ENCODE peak calls at places on chromosomes 1 and 21, in five cellular contexts. One of them, this sample, is unnamed.

GRCh38 chr1:92065042-92065441 is 10.2 kb downstream of the SETSIP start:
- DNase-seq in thoracic aorta: no peak
- DNase-seq in cardiac muscle cell: no peak
- DNase-seq in ascending aorta: no peak
- DNase-seq in HFFc6: no peak
- DNase-seq in this sample: no peak

GRCh38 chr1:18480315-18481189 is at the start of gene KLHDC7A:
- DNase-seq in thoracic aorta: no peak
- DNase-seq in cardiac muscle cell: no peak
- DNase-seq in ascending aorta: no peak
- DNase-seq in HFFc6: no peak
- DNase-seq in this sample: no peak

GRCh38 chr1:119376594-119376993 is 8.0 kb downstream of the HAO2 start:
- DNase-seq in thoracic aorta: no peak
- DNase-seq in cardiac muscle cell: no peak
- DNase-seq in ascending aorta: no peak
- DNase-seq in HFFc6: no peak
- DNase-seq in this sample: no peak

GRCh38 chr1:46298387-46298786 is 5.0 kb downstream of the LRRC41 start:
- DNase-seq in thoracic aorta: no peak
- DNase-seq in cardiac muscle cell: no peak
- DNase-seq in ascending aorta: no peak
- DNase-seq in HFFc6: no peak
- DNase-seq in this sample: no peak

GRCh38 chr1:117106478-117106877 is 15.1 kb downstream of the TRIM45 start:
- DNase-seq in thoracic aorta: no peak
- DNase-seq in cardiac muscle cell: no peak
- DNase-seq in ascending aorta: no peak
- DNase-seq in HFFc6: no peak
- DNase-seq in this sample: no peak

GRCh38 chr1:203888807-203889251 is 27.4 kb downstream of the SNRPE start:
- DNase-seq in thoracic aorta: no peak
- DNase-seq in cardiac muscle cell: peak
- DNase-seq in ascending aorta: no peak
- DNase-seq in HFFc6: peak
- DNase-seq in this sample: no peak

GRCh38 chr1:32900956-32901822 is at the start of gene TMEM54:
- DNase-seq in thoracic aorta: no peak
- DNase-seq in cardiac muscle cell: no peak
- DNase-seq in ascending aorta: no peak
- DNase-seq in HFFc6: no peak
- DNase-seq in this sample: no peak

GRCh38 chr1:16076871-16077250 is 3.4 kb upstream of the FAM131C start:
- DNase-seq in thoracic aorta: no peak
- DNase-seq in cardiac muscle cell: no peak
- DNase-seq in ascending aorta: no peak
- DNase-seq in HFFc6: peak
- DNase-seq in this sample: no peak

GRCh38 chr1:90502696-90503095 is 214.4 kb downstream of the BARHL2 start:
- DNase-seq in thoracic aorta: no peak
- DNase-seq in cardiac muscle cell: no peak
- DNase-seq in ascending aorta: no peak
- DNase-seq in HFFc6: no peak
- DNase-seq in this sample: no peak

GRCh38 chr1:111082421-111083192 is 57.3 kb downstream of the DRAM2 start:
- DNase-seq in thoracic aorta: no peak
- DNase-seq in cardiac muscle cell: peak
- DNase-seq in ascending aorta: no peak
- DNase-seq in HFFc6: peak
- DNase-seq in this sample: no peak

GRCh38 chr1:203990118-203990517 is 82.8 kb upstream of the SOX13 start:
- DNase-seq in thoracic aorta: no peak
- DNase-seq in cardiac muscle cell: no peak
- DNase-seq in ascending aorta: no peak
- DNase-seq in HFFc6: no peak
- DNase-seq in this sample: no peak

GRCh38 chr1:230867903-230868735 is at the start of gene C1orf198:
- DNase-seq in thoracic aorta: no peak
- DNase-seq in cardiac muscle cell: peak
- DNase-seq in ascending aorta: peak
- DNase-seq in HFFc6: peak
- DNase-seq in this sample: peak

GRCh38 chr1:8185400-8185799 is 132.5 kb upstream of the SLC45A1 start:
- DNase-seq in thoracic aorta: no peak
- DNase-seq in cardiac muscle cell: no peak
- DNase-seq in ascending aorta: no peak
- DNase-seq in HFFc6: no peak
- DNase-seq in this sample: no peak

GRCh38 chr1:36083635-36084501 is at the start of gene TEKT2:
- DNase-seq in thoracic aorta: no peak
- DNase-seq in cardiac muscle cell: peak
- DNase-seq in ascending aorta: no peak
- DNase-seq in HFFc6: no peak
- DNase-seq in this sample: peak

GRCh38 chr1:100502052-100502792 is 35.7 kb upstream of the GPR88 start:
- DNase-seq in thoracic aorta: no peak
- DNase-seq in cardiac muscle cell: peak
- DNase-seq in ascending aorta: no peak
- DNase-seq in HFFc6: no peak
- DNase-seq in this sample: no peak

GRCh38 chr1:87028576-87028975 is 114.1 kb downstream of the HS2ST1 start:
- DNase-seq in thoracic aorta: no peak
- DNase-seq in cardiac muscle cell: no peak
- DNase-seq in ascending aorta: no peak
- DNase-seq in HFFc6: no peak
- DNase-seq in this sample: no peak

GRCh38 chr1:93151474-93151873 is 28.7 kb downstream of the TMED5 start:
- DNase-seq in thoracic aorta: no peak
- DNase-seq in cardiac muscle cell: no peak
- DNase-seq in ascending aorta: no peak
- DNase-seq in HFFc6: no peak
- DNase-seq in this sample: no peak

GRCh38 chr1:28512058-28512611 is 6.3 kb downstream of the RCC1 start:
- DNase-seq in thoracic aorta: no peak
- DNase-seq in cardiac muscle cell: peak
- DNase-seq in ascending aorta: no peak
- DNase-seq in HFFc6: peak
- DNase-seq in this sample: no peak

GRCh38 chr1:184860535-184860934 is 105.9 kb upstream of the EDEM3 start:
- DNase-seq in thoracic aorta: no peak
- DNase-seq in cardiac muscle cell: no peak
- DNase-seq in ascending aorta: no peak
- DNase-seq in HFFc6: no peak
- DNase-seq in this sample: no peak

GRCh38 chr21:33968082-33968997 is 52.7 kb upstream of the ATP5PO start:
- DNase-seq in thoracic aorta: no peak
- DNase-seq in cardiac muscle cell: peak
- DNase-seq in ascending aorta: peak
- DNase-seq in HFFc6: peak
- DNase-seq in this sample: no peak

GRCh38 chr1:159915571-159916239 is 9.6 kb downstream of the TAGLN2 start:
- DNase-seq in thoracic aorta: no peak
- DNase-seq in cardiac muscle cell: no peak
- DNase-seq in ascending aorta: no peak
- DNase-seq in HFFc6: no peak
- DNase-seq in this sample: no peak

GRCh38 chr1:39980555-39981313 is 25.8 kb downstream of the MFSD2A start:
- DNase-seq in thoracic aorta: no peak
- DNase-seq in cardiac muscle cell: no peak
- DNase-seq in ascending aorta: no peak
- DNase-seq in HFFc6: no peak
- DNase-seq in this sample: no peak

GRCh38 chr1:228691926-228692325 is 43.4 kb upstream of the RHOU start:
- DNase-seq in thoracic aorta: no peak
- DNase-seq in cardiac muscle cell: peak
- DNase-seq in ascending aorta: no peak
- DNase-seq in HFFc6: peak
- DNase-seq in this sample: no peak

GRCh38 chr1:162276493-162276892 is 100.2 kb downstream of the SPATA46 start:
- DNase-seq in thoracic aorta: no peak
- DNase-seq in cardiac muscle cell: peak
- DNase-seq in ascending aorta: no peak
- DNase-seq in HFFc6: peak
- DNase-seq in this sample: no peak

GRCh38 chr21:34924767-34925425 is 124.2 kb downstream of the RUNX1 start:
- DNase-seq in thoracic aorta: no peak
- DNase-seq in cardiac muscle cell: no peak
- DNase-seq in ascending aorta: no peak
- DNase-seq in HFFc6: no peak
- DNase-seq in this sample: no peak

GRCh38 chr1:202567747-202568146 is 142.5 kb downstream of the SYT2 start:
- DNase-seq in thoracic aorta: no peak
- DNase-seq in cardiac muscle cell: peak
- DNase-seq in ascending aorta: no peak
- DNase-seq in HFFc6: peak
- DNase-seq in this sample: no peak

GRCh38 chr21:31213787-31214186 is 130.3 kb downstream of the TIAM1 start:
- DNase-seq in thoracic aorta: no peak
- DNase-seq in cardiac muscle cell: no peak
- DNase-seq in ascending aorta: no peak
- DNase-seq in HFFc6: no peak
- DNase-seq in this sample: no peak

GRCh38 chr1:201895120-201895665 is 6.5 kb downstream of the SHISA4 start:
- DNase-seq in thoracic aorta: no peak
- DNase-seq in cardiac muscle cell: no peak
- DNase-seq in ascending aorta: no peak
- DNase-seq in HFFc6: no peak
- DNase-seq in this sample: no peak

GRCh38 chr1:155006601-155007101 is 4.0 kb downstream of the ZBTB7B start:
- DNase-seq in thoracic aorta: no peak
- DNase-seq in cardiac muscle cell: peak
- DNase-seq in ascending aorta: no peak
- DNase-seq in HFFc6: no peak
- DNase-seq in this sample: no peak

GRCh38 chr1:234617135-234617985 is 7.4 kb upstream of the IRF2BP2 start:
- DNase-seq in thoracic aorta: no peak
- DNase-seq in cardiac muscle cell: peak
- DNase-seq in ascending aorta: peak
- DNase-seq in HFFc6: no peak
- DNase-seq in this sample: no peak
- TF ChIP-seq CTCF in thoracic aorta: peak
- TF ChIP-seq CTCF in cardiac muscle cell: peak
- TF ChIP-seq CTCF in ascending aorta: no peak
- TF ChIP-seq CTCF in HFFc6: peak
- TF ChIP-seq CTCF in this sample: peak

GRCh38 chr1:243946946-243947345 is 96.9 kb upstream of the AKT3 start:
- DNase-seq in thoracic aorta: no peak
- DNase-seq in cardiac muscle cell: peak
- DNase-seq in ascending aorta: no peak
- DNase-seq in HFFc6: no peak
- DNase-seq in this sample: no peak
- TF ChIP-seq CTCF in thoracic aorta: no peak
- TF ChIP-seq CTCF in cardiac muscle cell: peak
- TF ChIP-seq CTCF in ascending aorta: no peak
- TF ChIP-seq CTCF in HFFc6: peak
- TF ChIP-seq CTCF in this sample: peak

GRCh38 chr1:59146651-59147358 is 150.1 kb upstream of the FGGY start:
- DNase-seq in thoracic aorta: no peak
- DNase-seq in cardiac muscle cell: peak
- DNase-seq in ascending aorta: peak
- DNase-seq in HFFc6: no peak
- DNase-seq in this sample: peak
- TF ChIP-seq CTCF in thoracic aorta: no peak
- TF ChIP-seq CTCF in cardiac muscle cell: peak
- TF ChIP-seq CTCF in ascending aorta: no peak
- TF ChIP-seq CTCF in HFFc6: peak
- TF ChIP-seq CTCF in this sample: peak

GRCh38 chr1:109631513-109632260 is 12.1 kb downstream of the AMPD2 start:
- DNase-seq in thoracic aorta: no peak
- DNase-seq in cardiac muscle cell: no peak
- DNase-seq in ascending aorta: no peak
- DNase-seq in HFFc6: no peak
- DNase-seq in this sample: no peak

GRCh38 chr1:109630881-109631512 is 11.4 kb downstream of the AMPD2 start:
- DNase-seq in thoracic aorta: no peak
- DNase-seq in cardiac muscle cell: no peak
- DNase-seq in ascending aorta: no peak
- DNase-seq in HFFc6: no peak
- DNase-seq in this sample: no peak

GRCh38 chr1:109628540-109629321 is 9.1 kb downstream of the AMPD2 start:
- DNase-seq in thoracic aorta: no peak
- DNase-seq in cardiac muscle cell: no peak
- DNase-seq in ascending aorta: no peak
- DNase-seq in HFFc6: no peak
- DNase-seq in this sample: no peak

GRCh38 chr1:109629372-109630030 is 9.9 kb downstream of the AMPD2 start:
- DNase-seq in thoracic aorta: no peak
- DNase-seq in cardiac muscle cell: no peak
- DNase-seq in ascending aorta: no peak
- DNase-seq in HFFc6: no peak
- DNase-seq in this sample: no peak

GRCh38 chr1:109630081-109630880 is 10.6 kb downstream of the AMPD2 start:
- DNase-seq in thoracic aorta: no peak
- DNase-seq in cardiac muscle cell: no peak
- DNase-seq in ascending aorta: peak
- DNase-seq in HFFc6: no peak
- DNase-seq in this sample: no peak
- TF ChIP-seq CTCF in thoracic aorta: peak
- TF ChIP-seq CTCF in cardiac muscle cell: no peak
- TF ChIP-seq CTCF in ascending aorta: no peak
- TF ChIP-seq CTCF in HFFc6: peak
- TF ChIP-seq CTCF in this sample: peak